ENCODE peak calls at places on chromosomes 11 and 22, in six cellular contexts. O is colonic mucosa; A is neuronal stem cell; W is CD4-positive, alpha-beta memory T cell; D is HCT116; C is heart right ventricle. B is an unnamed sample. For H3K36me3 and H3K9me3, the result is how much of the 10 kb centered on the place peaks cover.

GRCh38 chr11:65609236-65609635 is 4.8 kb downstream of the MAP3K11 start:
- DNase-seq in O (no peak), D (no peak), C (no peak), W (no peak), A (no peak), B (no peak)

GRCh38 chr22:50586416-50586815 is 3.8 kb upstream of the CHKB start:
- DNase-seq in A (no peak), W (no peak), O (no peak), C (no peak), D (no peak), B (no peak)

GRCh38 chr22:49823289-49824045 is 4.2 kb downstream of the BRD1 start:
- DNase-seq in O (no peak), D (no peak), W (no peak), C (no peak), A (no peak), B (no peak)

GRCh38 chr22:35446365-35446764 is 46.4 kb downstream of the MCM5 start:
- DNase-seq in A (no peak), D (no peak), W (no peak), C (no peak), O (no peak), B (no peak)

GRCh38 chr11:117488996-117489952 is 161.6 kb downstream of the CEP164 start:
- DNase-seq in W (no peak), D (no peak), O (no peak), A (no peak), C (no peak), B (no peak)

GRCh38 chr22:20965104-20965887 is 1.8 kb upstream of the AIFM3 start:
- DNase-seq in W (no peak), A (no peak), O (peak), C (no peak), D (no peak), B (no peak)

GRCh38 chr11:66006134-66006890 is 4.0 kb downstream of the BANF1 start:
- DNase-seq in O (no peak), W (no peak), C (no peak), D (no peak), A (no peak), B (no peak)

GRCh38 chr11:61067782-61068181 is 34.5 kb upstream of the CD5 start:
- DNase-seq in W (no peak), D (no peak), C (no peak), A (no peak), O (no peak), B (no peak)

GRCh38 chr11:46050065-46050464 is 71.2 kb downstream of the PHF21A start:
- DNase-seq in A (peak), C (no peak), D (peak), O (no peak), W (no peak), B (no peak)

GRCh38 chr22:36373258-36373579 is 14.5 kb downstream of the MYH9 start:
- DNase-seq in O (no peak), D (no peak), C (no peak), A (no peak), W (no peak), B (no peak)

GRCh38 chr11:41784513-41785335 is 325.3 kb upstream of the LRRC4C start:
- DNase-seq in O (peak), C (no peak), A (no peak), W (no peak), D (no peak), B (no peak)

GRCh38 chr22:20573176-20573829 is 65.9 kb downstream of the MED15 start:
- DNase-seq in C (no peak), D (no peak), O (no peak), A (no peak), W (no peak), B (no peak)

GRCh38 chr22:37232140-37232998 is 11.7 kb downstream of the RAC2 start:
- DNase-seq in D (no peak), A (no peak), C (no peak), O (no peak), W (no peak), B (no peak)

GRCh38 chr11:44767421-44767820 is 40.7 kb downstream of the TSPAN18 start:
- DNase-seq in D (no peak), O (no peak), W (no peak), C (no peak), A (no peak), B (no peak)

GRCh38 chr11:68042219-68043028 is 3.6 kb downstream of the TCIRG1 start:
- DNase-seq in C (no peak), W (no peak), A (no peak), O (no peak), D (no peak), B (peak)

GRCh38 chr11:45810431-45811108 is 5.6 kb downstream of the SLC35C1 start:
- DNase-seq in O (no peak), A (no peak), W (no peak), C (no peak), D (no peak), B (no peak)

GRCh38 chr22:31586137-31586920 is 75.7 kb downstream of the PISD start:
- DNase-seq in O (no peak), D (no peak), W (no peak), C (no peak), A (no peak), B (no peak)

GRCh38 chr22:37022483-37023337 is 3.2 kb downstream of the MPST start:
- DNase-seq in C (no peak), D (no peak), O (no peak), W (no peak), A (no peak), B (no peak)

GRCh38 chr22:44702479-44703219 is 645 bp downstream of the PRR5 start:
- DNase-seq in C (no peak), W (no peak), A (peak), O (peak), D (no peak), B (peak)

GRCh38 chr11:67287355-67288197 is 1.5 kb upstream of the ANKRD13D start:
- DNase-seq in C (no peak), O (no peak), A (no peak), D (no peak), W (peak), B (no peak)

GRCh38 chr11:11391796-11392195 is 38.7 kb upstream of the CSNK2A3 start:
- DNase-seq in A (no peak), O (peak), C (no peak), W (no peak), D (peak), B (no peak)

GRCh38 chr11:128406365-128406706 is 181.0 kb downstream of the ETS1 start:
- DNase-seq in A (no peak), D (no peak), W (no peak), C (no peak), O (no peak), B (no peak)

GRCh38 chr22:23834830-23835772 is 3.7 kb downstream of the DERL3 start:
- DNase-seq in O (no peak), D (no peak), C (peak), W (no peak), A (no peak), B (no peak)

GRCh38 chr22:22753526-22754267 is 109.3 kb downstream of the GGTLC2 start:
- DNase-seq in O (peak), W (peak), C (peak), A (peak), D (peak), B (peak)

DNA sequence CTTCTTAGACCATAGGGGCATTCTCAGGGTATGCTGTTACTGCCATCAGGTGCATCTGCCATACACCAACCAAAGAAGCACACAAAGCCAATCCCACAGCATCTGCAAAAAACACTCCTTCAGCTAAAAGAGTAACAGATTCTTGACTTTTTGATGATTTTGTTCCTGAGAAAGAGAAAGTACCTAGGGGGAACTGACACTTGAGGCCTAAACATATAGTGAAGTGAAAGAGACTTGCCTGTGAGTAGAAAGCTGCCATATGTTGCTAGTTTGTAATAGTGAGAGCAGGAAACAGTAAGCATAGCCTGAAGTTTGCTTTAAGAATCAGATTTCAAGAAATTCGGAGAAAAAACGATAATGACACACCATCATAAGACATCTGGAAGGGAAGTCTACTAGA is 97.9 kb upstream of the CTSC start:
- DNase-seq in A (no peak), C (no peak), D (no peak), O (no peak), W (no peak), B (no peak)
- H3K36me3 ChIP-seq in A (under half), C (under half), D (under half), O (under half), W (under half), B (under half)

DNA sequence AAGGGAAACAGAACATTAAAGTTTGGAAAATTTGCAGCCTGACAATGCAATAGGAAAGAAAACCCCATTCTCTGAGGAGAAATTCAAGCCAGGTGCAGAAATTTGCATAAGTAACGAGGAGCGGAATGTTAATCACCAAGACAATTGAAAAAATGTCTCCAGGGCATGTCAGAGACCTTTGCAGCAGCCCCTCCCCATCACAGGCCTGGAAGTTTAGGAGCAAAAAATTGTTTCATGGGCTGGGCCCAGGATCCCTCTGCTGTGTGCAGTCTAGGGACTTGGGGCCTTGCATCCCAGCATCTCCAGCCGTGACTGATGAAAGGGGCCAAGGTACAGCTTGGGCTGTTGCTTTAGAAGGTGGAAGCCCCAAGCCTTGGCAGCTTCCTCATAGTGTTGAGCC is 780.2 kb downstream of the LRRC4C start:
- DNase-seq in D (no peak), O (no peak), C (no peak), W (no peak), A (no peak), B (peak)
- H3K9me3 ChIP-seq in D (under half), O (under half), C (under half), W (under half), A (under half), B (under half)

GRCh38 chr11:130647371-130647770 is 198.9 kb downstream of the ADAMTS15 start:
- DNase-seq in A (no peak), O (no peak), W (no peak), C (no peak), D (no peak), B (no peak)
- H3K4me3 ChIP-seq in A (no peak), O (no peak), W (no peak), C (no peak), D (no peak), B (no peak)

DNA sequence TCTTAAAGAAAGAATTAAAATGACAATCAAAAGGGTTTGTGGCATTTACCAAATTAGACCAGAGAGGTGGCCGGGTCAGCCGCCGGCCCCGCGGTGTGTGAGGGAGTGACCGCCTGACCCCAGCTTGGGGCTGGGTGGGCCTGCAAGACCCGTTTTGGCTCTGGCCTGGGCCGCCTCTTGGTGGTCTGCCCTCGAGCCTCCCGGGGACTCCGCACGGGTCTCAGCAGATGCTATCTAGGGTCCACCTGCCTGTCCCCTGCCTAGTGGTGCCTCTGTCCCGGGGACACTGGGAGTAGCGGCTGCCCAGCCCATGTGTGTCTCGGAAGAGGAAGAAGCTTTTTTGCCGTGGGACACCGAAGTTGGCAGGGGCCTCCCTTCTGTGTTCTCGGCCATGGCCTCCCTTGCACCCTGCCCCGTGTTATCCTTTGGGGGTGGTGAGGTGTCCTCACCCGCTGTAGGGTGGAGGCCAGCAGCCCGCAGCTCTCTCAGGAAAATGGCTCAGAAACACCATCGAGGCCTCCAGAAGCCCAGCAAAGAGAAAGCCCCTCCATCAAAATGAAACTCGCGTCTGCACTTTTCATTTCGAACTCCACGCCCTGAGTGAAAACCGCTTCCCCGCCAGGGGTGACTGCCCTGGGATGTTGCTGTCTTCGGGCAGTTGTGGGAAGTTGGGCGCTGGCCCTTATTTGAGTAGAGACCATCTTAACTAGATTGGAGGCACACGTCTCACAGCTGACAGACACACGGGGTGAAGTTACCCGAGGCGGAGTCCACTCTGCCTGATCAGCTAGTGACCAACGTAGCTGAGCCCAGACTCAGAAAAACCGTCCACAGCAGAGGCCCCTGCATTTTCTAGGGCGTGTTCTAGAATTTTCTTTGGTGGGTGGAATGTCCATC is 8.0 kb downstream of the CCND1 start:
- DNase-seq in C (no peak), D (no peak), W (no peak), A (no peak), O (no peak), B (no peak)
- H3K36me3 ChIP-seq in C (half or more), D (half or more), W (under half), A (under half), O (under half), B (under half)

DNA sequence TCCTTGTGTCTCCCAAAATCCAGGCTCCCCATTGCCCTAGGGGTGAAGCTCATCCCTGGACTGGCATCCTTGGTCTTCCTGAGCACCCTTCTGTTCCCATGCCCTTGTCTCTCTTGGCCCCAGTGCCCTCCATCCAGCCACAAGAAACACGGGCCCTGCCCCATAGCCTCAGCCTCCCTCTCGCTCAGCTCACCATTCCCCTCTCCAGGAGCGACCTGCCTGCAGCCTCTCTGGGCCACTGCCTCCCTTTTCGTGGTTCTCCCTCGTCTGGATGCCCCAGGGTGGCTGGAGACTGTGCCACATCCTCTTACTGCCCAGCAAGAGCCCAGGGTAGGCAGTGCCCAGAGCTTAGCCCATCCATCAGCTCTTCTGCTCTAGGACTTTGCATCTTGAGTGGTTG is 532.1 kb downstream of the TBC1D22A start:
- DNase-seq in D (no peak), W (no peak), A (no peak), O (no peak), C (no peak), B (no peak)
- H3K9me3 ChIP-seq in D (under half), W (under half), A (half or more), O (under half), C (under half), B (under half)

GRCh38 chr11:123409456-123409801 is 20.6 kb upstream of the GRAMD1B start:
- DNase-seq in O (no peak), A (no peak), C (no peak), W (no peak), D (no peak), B (no peak)

GRCh38 chr11:123408619-123409455 is 21.2 kb upstream of the GRAMD1B start:
- DNase-seq in O (no peak), C (no peak), A (no peak), D (no peak), W (no peak), B (no peak)

GRCh38 chr11:123406441-123407123 is 23.5 kb upstream of the GRAMD1B start:
- DNase-seq in W (no peak), D (no peak), C (no peak), O (no peak), A (no peak), B (no peak)

GRCh38 chr11:123407996-123408597 is 22.0 kb upstream of the GRAMD1B start:
- DNase-seq in O (no peak), A (peak), W (no peak), D (no peak), C (no peak), B (no peak)

DNA sequence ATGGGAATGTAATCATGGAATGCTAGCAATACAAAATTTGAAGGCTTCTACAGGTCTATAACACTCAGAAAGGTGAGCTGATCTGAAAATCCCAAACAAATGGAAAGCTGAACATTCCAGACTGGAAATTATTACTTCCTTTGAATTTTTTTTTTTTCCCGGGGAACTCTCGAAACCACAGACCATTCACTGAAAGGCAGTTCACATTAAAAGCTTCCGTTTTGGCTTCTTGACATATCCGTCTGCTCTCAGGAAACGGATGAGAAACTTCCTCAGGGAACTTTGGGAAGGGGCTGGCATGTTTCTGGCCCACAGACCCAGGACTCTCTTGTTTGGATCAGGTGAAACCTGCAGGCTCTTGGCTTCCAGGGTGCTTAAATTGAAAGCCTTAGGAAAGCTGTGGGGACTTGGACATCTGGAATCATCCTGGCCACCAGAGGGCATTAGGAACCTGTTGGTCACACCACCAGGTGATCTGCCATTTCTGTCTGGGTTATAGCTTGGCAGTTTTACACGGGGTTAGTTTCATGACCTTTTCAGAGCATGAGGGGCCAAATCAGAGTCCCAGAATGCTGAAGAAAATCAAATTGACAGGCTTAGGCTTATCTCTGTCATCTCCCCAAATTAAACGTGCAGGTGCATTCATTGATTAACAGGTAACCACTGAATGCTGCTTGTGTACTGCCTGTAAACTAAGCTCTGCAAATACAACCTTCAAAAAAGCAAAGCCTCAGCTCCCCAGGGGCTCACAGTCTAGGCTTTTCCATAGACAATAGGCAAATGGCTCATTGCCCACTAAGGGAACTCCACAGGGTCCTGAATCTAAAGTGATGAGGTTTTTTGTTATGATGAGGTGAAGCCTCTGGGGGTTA is 22.7 kb upstream of the GRAMD1B start:
- DNase-seq in C (no peak), O (peak), D (peak), W (peak), A (peak), B (peak)
- H3K4me3 ChIP-seq in C (peak), O (no peak), D (no peak), W (no peak), A (no peak), B (no peak)

GRCh38 chr11:1203505-1204271 is 19.2 kb upstream of the MUC5B start:
- DNase-seq in O (peak), D (peak), W (no peak), A (no peak), C (peak), B (peak)
- H3K36me3 ChIP-seq in O (under half), D (under half), W (under half), A (under half), C (under half), B (under half)

DNA sequence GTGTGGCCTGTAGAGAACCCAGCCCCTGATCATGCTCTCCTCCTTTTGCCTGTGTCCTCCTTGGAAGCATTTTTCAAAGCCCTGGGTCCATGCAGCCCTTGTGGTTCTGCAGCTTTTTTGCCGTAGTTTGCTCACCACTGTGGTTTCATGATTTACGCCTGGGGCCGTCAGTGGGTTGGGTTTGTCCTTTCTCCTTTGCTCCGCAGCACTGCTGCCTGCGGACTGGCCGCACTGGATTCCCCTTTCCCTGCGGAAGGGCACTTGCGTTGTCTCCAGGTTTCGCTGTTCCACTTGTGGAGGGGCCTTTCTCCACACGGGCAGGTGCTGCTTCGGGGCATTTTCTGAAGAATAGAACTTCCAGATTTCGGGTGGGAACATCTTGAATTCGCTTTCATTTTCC is 1260.9 kb downstream of the BRD1 start:
- DNase-seq in A (no peak), W (no peak), O (no peak), D (no peak), C (no peak), B (no peak)
- H3K9me3 ChIP-seq in A (under half), W (under half), O (under half), D (under half), C (under half), B (under half)

DNA sequence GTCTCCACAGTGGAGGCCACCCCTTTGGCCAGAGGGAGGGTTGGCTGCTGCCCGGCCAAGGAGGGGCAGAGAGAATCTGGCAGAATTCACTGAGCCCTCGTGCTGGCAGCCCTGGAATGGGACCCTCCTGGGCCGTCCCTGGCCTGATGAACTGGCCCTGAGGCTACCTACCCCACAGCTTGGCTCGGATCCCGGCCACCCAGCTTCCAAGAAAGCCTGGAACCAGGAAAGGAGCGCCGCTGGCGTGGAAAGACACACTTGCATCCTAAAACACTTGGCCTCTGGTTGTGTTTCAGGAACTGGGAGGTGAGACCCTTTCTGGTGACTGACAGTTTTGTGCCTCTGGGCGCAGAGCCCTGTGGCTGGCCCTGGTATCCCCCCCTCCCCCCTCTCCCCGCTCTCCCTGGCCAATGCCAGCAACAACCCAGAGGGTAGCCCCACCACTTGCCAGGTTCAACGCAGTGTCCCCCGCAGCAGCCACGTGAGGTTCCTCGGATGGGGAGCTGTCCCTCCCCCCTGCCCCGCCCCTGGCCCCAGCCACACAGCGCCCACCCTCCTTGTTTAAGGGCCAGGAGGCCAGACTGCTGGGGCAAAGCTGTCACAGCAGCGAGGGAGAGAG is 693 bp downstream of the NFAM1 start:
- DNase-seq in A (no peak), W (no peak), D (no peak), C (no peak), O (no peak), B (no peak)
- H3K4me3 ChIP-seq in A (no peak), W (no peak), D (no peak), C (peak), O (no peak), B (no peak)